ENCODE peak calls at places on chromosomes 2 and 18, in four cellular contexts. X is HepG2, J is GM12878, A is K562. F is an unnamed sample.

GRCh38 chr2:151953467-151953866 is 125.2 kb upstream of the ARL5A start:
- DNase-seq in X (no peak), J (no peak), A (no peak), F (no peak)

GRCh38 chr2:241125626-241126025 is 23.5 kb upstream of the MTERF4 start:
- DNase-seq in X (no peak), J (no peak), A (no peak), F (no peak)

GRCh38 chr2:120390381-120391055 is 44.6 kb downstream of the INHBB start:
- DNase-seq in X (no peak), J (no peak), A (no peak), F (no peak)

GRCh38 chr2:1278861-1279260 is 134.4 kb upstream of the TPO start:
- DNase-seq in X (no peak), J (no peak), A (no peak), F (no peak)

GRCh38 chr2:161017780-161018440 is 142.3 kb upstream of the TANK start:
- DNase-seq in X (no peak), J (no peak), A (no peak), F (no peak)

GRCh38 chr18:24094561-24094960 is 44.3 kb upstream of the CABYR start:
- DNase-seq in X (no peak), J (no peak), A (no peak), F (no peak)

GRCh38 chr2:57570961-57571360 is 475.6 kb upstream of the VRK2 start:
- DNase-seq in X (no peak), J (no peak), A (no peak), F (no peak)

GRCh38 chr2:29920631-29921559 is 491 bp downstream of the ALK start:
- DNase-seq in X (no peak), J (no peak), A (peak), F (peak)

GRCh38 chr2:226999676-227000075 is 163.8 kb downstream of the RHBDD1 start:
- DNase-seq in X (no peak), J (no peak), A (no peak), F (no peak)

GRCh38 chr2:192499476-192499875 is 304.7 kb upstream of the TMEFF2 start:
- DNase-seq in X (no peak), J (no peak), A (no peak), F (no peak)

GRCh38 chr2:156918410-156918809 is 339.1 kb upstream of the GALNT5 start:
- DNase-seq in X (no peak), J (no peak), A (no peak), F (no peak)

GRCh38 chr18:79799619-79800352 is 2.0 kb downstream of the KCNG2 start:
- DNase-seq in X (no peak), J (no peak), A (no peak), F (no peak)

GRCh38 chr18:5890606-5891360 is 4.5 kb downstream of the TMEM200C start:
- DNase-seq in X (peak), J (no peak), A (no peak), F (no peak)

GRCh38 chr2:209960676-209961630 is 41.5 kb upstream of the RPE start:
- DNase-seq in X (peak), J (no peak), A (peak), F (peak)

GRCh38 chr2:94982156-94982555 is 43.4 kb upstream of the MAL start:
- DNase-seq in X (no peak), J (no peak), A (no peak), F (no peak)
- TF ChIP-seq FOXK2 in X (no peak), J (no peak), A (no peak), F (no peak)

GRCh38 chr2:69393963-69394362 is 6.9 kb upstream of the GFPT1 start:
- DNase-seq in X (no peak), J (no peak), A (no peak), F (no peak)

GRCh38 chr2:69397234-69397633 is 10.2 kb upstream of the GFPT1 start:
- DNase-seq in X (peak), J (no peak), A (no peak), F (no peak)

GRCh38 chr2:69390474-69390873 is 3.4 kb upstream of the GFPT1 start:
- DNase-seq in X (no peak), J (no peak), A (no peak), F (no peak)

GRCh38 chr2:69400121-69400520 is 13.1 kb upstream of the GFPT1 start:
- DNase-seq in X (no peak), J (no peak), A (no peak), F (no peak)

DNA sequence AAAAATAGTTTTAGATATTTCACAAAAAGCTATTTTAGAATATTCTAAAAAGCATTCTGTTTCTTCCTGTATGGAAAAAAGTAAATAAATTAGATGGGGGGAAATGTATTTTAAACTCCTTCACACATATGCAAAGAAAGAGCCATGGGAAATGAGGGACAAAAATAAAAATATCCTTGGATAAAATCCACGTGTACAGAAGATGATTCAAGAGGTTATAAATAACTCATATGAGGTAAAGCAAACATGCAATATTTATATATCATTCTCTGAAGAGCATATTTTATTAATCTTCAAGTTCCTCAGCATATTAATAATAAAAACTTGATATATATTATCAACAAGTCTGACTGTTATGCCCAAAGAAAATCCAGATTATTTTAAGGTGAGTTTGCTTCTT is 8.8 kb upstream of the GFPT1 start:
- DNase-seq in X (no peak), J (no peak), A (no peak), F (no peak)
- TF ChIP-seq FOXK2 in X (no peak), J (no peak), A (no peak), F (no peak)

DNA sequence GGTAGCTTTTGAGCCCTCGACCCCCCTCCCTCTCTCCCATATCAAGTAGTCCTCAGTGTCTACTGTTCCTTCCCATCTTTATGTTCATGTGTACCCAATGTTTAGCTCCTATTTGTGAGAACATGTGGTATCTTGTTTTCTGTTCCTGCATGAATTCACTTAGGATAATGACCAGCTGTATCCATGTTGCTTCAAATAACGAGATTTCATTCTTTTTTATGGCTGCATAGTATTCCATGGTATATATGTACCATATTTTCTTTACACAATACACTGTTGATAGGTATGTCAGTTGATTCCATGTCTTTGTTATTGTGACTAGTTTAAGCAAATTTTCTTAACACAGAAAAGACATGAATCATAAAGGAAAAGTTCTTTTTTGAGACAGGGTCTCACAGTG is 16.5 kb upstream of the NDUFV2 start:
- DNase-seq in X (no peak), J (no peak), A (no peak), F (no peak)
- TF ChIP-seq FOXK2 in X (no peak), J (no peak), A (no peak), F (no peak)

GRCh38 chr2:236887519-236887918 is 198.2 kb upstream of the COPS8 start:
- DNase-seq in X (no peak), J (no peak), A (no peak), F (no peak)
- TF ChIP-seq FOXK2 in X (no peak), J (no peak), A (no peak), F (no peak)

GRCh38 chr2:64404002-64404731 is 49.8 kb upstream of the LGALSL start:
- DNase-seq in X (peak), J (no peak), A (no peak), F (no peak)

GRCh38 chr2:64404743-64405142 is 49.2 kb upstream of the LGALSL start:
- DNase-seq in X (peak), J (no peak), A (peak), F (no peak)

GRCh38 chr2:64408031-64408430 is 45.9 kb upstream of the LGALSL start:
- DNase-seq in X (no peak), J (no peak), A (no peak), F (no peak)

GRCh38 chr2:64405476-64406406 is 48.2 kb upstream of the LGALSL start:
- DNase-seq in X (no peak), J (no peak), A (no peak), F (no peak)

DNA sequence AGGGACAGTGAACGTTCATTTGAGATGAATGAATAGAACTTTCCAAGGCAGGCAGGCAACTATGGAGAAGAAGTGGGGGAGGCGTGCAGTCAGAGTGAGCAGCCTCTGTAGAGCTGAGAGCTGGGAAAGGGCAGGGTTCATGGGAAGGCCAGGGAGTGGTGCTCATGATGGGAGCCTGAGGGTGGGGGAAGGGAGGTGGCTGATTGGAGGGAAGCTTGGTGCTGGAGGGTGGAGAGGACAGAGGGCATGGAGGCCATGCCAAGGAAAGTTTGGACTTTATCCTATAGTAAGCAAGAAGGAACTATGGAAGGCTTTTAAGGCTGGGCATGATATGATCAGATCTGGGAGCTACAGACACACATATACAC is 47.6 kb upstream of the LGALSL start:
- DNase-seq in X (peak), J (no peak), A (no peak), F (no peak)
- TF ChIP-seq FOXK2 in X (no peak), J (no peak), A (no peak), F (no peak)